ENCODE peak calls at places on chromosomes 13 and 19, in five cellular contexts. G, O, D, L and M are unnamed samples.

GRCh38 chr13:98190889-98191444 is 13.9 kb upstream of the RNF113B start:
- DNase-seq in G (no peak), O (no peak), D (no peak), L (no peak), M (no peak)

GRCh38 chr13:89066868-89067466 is 1395.8 kb downstream of the SLITRK5 start:
- DNase-seq in G (no peak), O (peak; percentile 84), D (no peak), L (no peak), M (peak; percentile 28)

GRCh38 chr13:46622013-46622917 is 69.3 kb downstream of the LRCH1 start:
- DNase-seq in G (no peak), O (no peak), D (no peak), L (no peak), M (no peak)

GRCh38 chr19:8655340-8655709 is 24.9 kb downstream of the NFILZ start:
- DNase-seq in G (no peak), O (no peak), D (no peak), L (no peak), M (no peak)

GRCh38 chr19:55308281-55308680 is 16.9 kb downstream of the TMEM150B start:
- DNase-seq in G (no peak), O (no peak), D (no peak), L (no peak), M (no peak)

GRCh38 chr19:17952041-17952976 is 14.6 kb upstream of the KCNN1 start:
- DNase-seq in G (no peak), O (peak; percentile 59), D (no peak), L (no peak), M (no peak)

GRCh38 chr13:106680796-106681482 is 113.0 kb upstream of the ARGLU1 start:
- DNase-seq in G (no peak), O (peak; percentile 82), D (no peak), L (no peak), M (no peak)

GRCh38 chr13:99033814-99034213 is 56.0 kb upstream of the DOCK9 start:
- DNase-seq in G (no peak), O (peak; percentile 51), D (no peak), L (no peak), M (no peak)

GRCh38 chr19:56217039-56217949 is 15.2 kb downstream of the ZSCAN5C start:
- DNase-seq in G (no peak), O (peak; percentile 77), D (no peak), L (no peak), M (peak; percentile 24)

GRCh38 chr19:51626675-51627074 is 3.5 kb downstream of the SIGLEC5 start:
- DNase-seq in G (no peak), O (no peak), D (no peak), L (no peak), M (no peak)

GRCh38 chr13:99007414-99007986 is 29.6 kb upstream of the DOCK9 start:
- DNase-seq in G (no peak), O (no peak), D (no peak), L (no peak), M (no peak)

GRCh38 chr19:29810504-29810871 is 1.3 kb upstream of the CCNE1 start:
- DNase-seq in G (peak; percentile 68), O (no peak), D (no peak), L (no peak), M (peak; percentile 36)

GRCh38 chr13:37715606-37716015 is 117.0 kb upstream of the POSTN start:
- DNase-seq in G (no peak), O (no peak), D (no peak), L (no peak), M (no peak)

GRCh38 chr13:95354680-95355487 is 53.6 kb upstream of the ABCC4 start:
- DNase-seq in G (peak; percentile 39), O (no peak), D (no peak), L (peak; percentile 28), M (peak; percentile 42)

GRCh38 chr13:29362849-29363604 is 232.5 kb downstream of the SLC7A1 start:
- DNase-seq in G (no peak), O (peak; percentile 89), D (no peak), L (peak; percentile 30), M (no peak)

GRCh38 chr13:78608705-78609463 is 5.5 kb upstream of the POU4F1 start:
- DNase-seq in G (peak; percentile 77), O (peak; percentile 54), D (no peak), L (no peak), M (no peak)

GRCh38 chr13:46172531-46172991 is 9.4 kb downstream of the LCP1 start:
- DNase-seq in G (peak; percentile 85), O (no peak), D (no peak), L (no peak), M (no peak)

GRCh38 chr19:39363909-39364457 is 21.8 kb downstream of the SAMD4B start:
- DNase-seq in G (no peak), O (no peak), D (no peak), L (no peak), M (no peak)

GRCh38 chr13:29954082-29955043 is 103.9 kb upstream of the UBL3 start:
- DNase-seq in G (no peak), O (no peak), D (no peak), L (no peak), M (no peak)

GRCh38 chr19:46862504-46862835 is 1.7 kb downstream of the ARHGAP35 start:
- DNase-seq in G (no peak), O (no peak), D (no peak), L (no peak), M (no peak)

GRCh38 chr19:46859637-46860124 is 1.1 kb upstream of the ARHGAP35 start:
- DNase-seq in G (no peak), O (no peak), D (no peak), L (peak; percentile 46), M (no peak)

GRCh38 chr19:46861691-46862503 is 1.1 kb downstream of the ARHGAP35 start:
- DNase-seq in G (no peak), O (peak; percentile 43), D (no peak), L (peak; percentile 28), M (no peak)

GRCh38 chr19:46860846-46861690 is at the start of gene ARHGAP35:
- DNase-seq in G (peak; percentile 93), O (peak; percentile 75), D (no peak), L (no peak), M (no peak)

GRCh38 chr19:46860125-46860845 is 512 bp upstream of the ARHGAP35 start:
- DNase-seq in G (peak; percentile 96), O (peak; percentile 99), D (peak; percentile 98), L (peak; percentile 98), M (peak; percentile 98)
- H3K4me3 ChIP-seq in G (peak overlapping the region; percentile 92), O (peak overlapping the region; percentile 95), D (peak overlapping the region; percentile 77), L (peak overlapping the region; percentile 95), M (peak overlapping the region; percentile 99)

DNA sequence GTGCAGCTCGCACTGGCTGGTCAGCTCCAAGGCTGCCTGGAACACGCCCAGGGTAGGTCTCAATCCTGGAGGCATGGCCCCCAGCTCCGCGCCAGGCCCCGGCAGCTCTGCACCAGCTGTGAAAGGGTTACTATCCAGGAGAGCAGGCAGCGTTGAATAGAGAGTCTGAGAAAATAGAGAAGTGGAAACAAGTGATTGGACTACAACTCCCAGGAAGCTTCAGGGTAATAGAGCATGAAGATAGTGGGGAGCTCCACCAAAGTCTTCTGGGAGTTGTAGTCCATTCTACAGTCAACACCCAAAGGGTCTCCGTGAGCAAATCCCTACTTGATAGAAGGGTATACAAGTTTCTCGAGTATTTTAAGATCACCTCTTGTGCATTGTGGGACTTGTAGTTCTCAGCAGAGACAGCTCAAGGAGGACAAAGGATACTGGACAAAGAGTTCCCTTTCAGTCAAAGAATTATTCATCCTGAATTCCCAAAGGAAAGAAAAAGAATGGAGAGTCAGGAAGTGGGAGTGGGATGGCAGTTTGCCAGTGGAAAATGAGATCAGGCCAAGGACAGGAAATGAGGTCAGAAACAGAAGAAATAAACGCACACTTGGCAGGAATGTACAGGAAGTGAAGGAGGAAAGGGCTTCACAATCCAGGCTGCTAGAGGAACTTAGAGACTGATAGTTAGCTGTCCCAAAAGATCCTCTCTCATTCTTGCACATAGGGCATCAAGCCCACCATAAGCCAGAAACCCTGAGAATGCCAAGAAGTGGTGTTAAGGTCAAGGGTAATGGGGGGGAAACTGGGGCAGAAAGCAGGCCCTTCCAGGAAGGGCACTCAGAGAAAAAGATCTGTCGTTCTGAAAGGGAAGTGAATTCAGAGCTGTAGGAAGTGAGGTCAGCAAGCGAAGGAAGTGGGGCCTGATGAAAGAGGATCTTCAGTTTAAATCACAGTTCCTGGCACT is 5.5 kb upstream of the MAMSTR start:
- DNase-seq in G (no peak), O (peak; percentile 92), D (no peak), L (no peak), M (no peak)
- TF ChIP-seq POLR2AphosphoS5 in G (peak; percentile 80), O (no peak), D (peak; percentile 39), L (no peak), M (peak; percentile 37)

GRCh38 chr13:34152996-34153395 is 335.0 kb downstream of the RFC3 start:
- DNase-seq in G (no peak), O (no peak), D (peak; percentile 22), L (no peak), M (no peak)

GRCh38 chr13:34152409-34152808 is 334.5 kb downstream of the RFC3 start:
- DNase-seq in G (no peak), O (no peak), D (no peak), L (no peak), M (no peak)

GRCh38 chr13:34156841-34157365 is 339.0 kb downstream of the RFC3 start:
- DNase-seq in G (peak; percentile 67), O (no peak), D (peak; percentile 77), L (peak; percentile 85), M (peak; percentile 64)

GRCh38 chr13:34153428-34154180 is 335.7 kb downstream of the RFC3 start:
- DNase-seq in G (no peak), O (peak; percentile 7), D (no peak), L (peak; percentile 35), M (no peak)

GRCh38 chr13:34155931-34156607 is 338.1 kb downstream of the RFC3 start:
- DNase-seq in G (no peak), O (no peak), D (no peak), L (no peak), M (no peak)
- H3K4me3 ChIP-seq in G (no peak overlapping the region), O (no peak overlapping the region), D (no peak overlapping the region), L (peak overlapping the region; percentile 6), M (no peak overlapping the region)

GRCh38 chr19:861756-862528 is 2.5 kb downstream of the CFD start:
- DNase-seq in G (peak; percentile 88), O (peak; percentile 94), D (no peak), L (no peak), M (no peak)
- TF ChIP-seq POLR2AphosphoS5 in G (no peak), O (no peak), D (no peak), L (no peak), M (no peak)

GRCh38 chr19:19212866-19213265 is 1.1 kb downstream of the NCAN start:
- DNase-seq in G (no peak), O (no peak), D (no peak), L (no peak), M (no peak)
- H3K4me3 ChIP-seq in G (no peak overlapping the region), O (peak overlapping the region; percentile 78), D (no peak overlapping the region), L (no peak overlapping the region), M (no peak overlapping the region)

DNA sequence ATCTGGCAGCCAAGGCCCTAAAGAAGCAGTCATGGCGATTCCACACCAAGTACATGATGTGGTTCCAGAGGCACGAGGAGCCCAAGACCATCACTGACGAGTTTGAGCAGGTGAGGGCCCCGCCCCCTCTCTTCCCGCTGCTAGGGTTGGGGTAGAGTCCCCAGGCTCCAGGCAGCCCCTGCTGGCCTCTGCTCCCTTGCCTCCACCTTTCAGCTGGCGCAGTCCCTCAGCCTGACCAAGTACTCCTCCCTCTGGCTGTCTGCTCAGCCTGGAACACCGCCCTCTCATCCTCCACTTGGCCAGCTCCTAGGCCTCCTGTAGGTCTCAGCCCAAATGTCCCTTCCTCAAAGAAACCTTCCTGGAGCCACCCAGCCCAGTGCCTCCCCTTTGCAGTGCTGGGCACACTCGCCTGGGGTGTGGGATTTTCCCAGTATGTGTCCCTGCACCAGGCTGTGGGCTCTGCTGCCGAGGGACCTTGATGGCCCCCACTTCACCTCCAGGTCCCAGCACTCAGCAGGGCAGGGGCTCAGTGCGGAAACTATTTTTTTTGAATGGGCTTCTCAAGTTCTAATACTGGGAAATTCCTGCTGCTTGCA is 5.7 kb downstream of the LENG1 start:
- DNase-seq in G (no peak), O (no peak), D (no peak), L (no peak), M (no peak)
- TF ChIP-seq POLR2AphosphoS5 in G (peak; percentile 45), O (no peak), D (no peak), L (no peak), M (no peak)

GRCh38 chr19:35117017-35117570 is 1.5 kb downstream of the FXYD3 start:
- DNase-seq in G (no peak), O (no peak), D (no peak), L (no peak), M (no peak)
- H3K4me3 ChIP-seq in G (no peak overlapping the region), O (no peak overlapping the region), D (peak overlapping the region; percentile 60), L (peak overlapping the region; percentile 44), M (peak overlapping the region; percentile 65)